ENCODE peak calls at places on chromosomes 16 and 17, in five cellular contexts. T is suprapubic skin, Y is esophagus muscularis mucosa, N is transverse colon, K is tibial nerve. M is an unnamed sample.

GRCh38 chr16:76579277-76579676 is 302.1 kb downstream of the CNTNAP4 start:
- DNase-seq in T (no peak), Y (no peak), N (no peak), K (no peak), M (no peak)

GRCh38 chr16:83143788-83144187 is 517.0 kb downstream of the CDH13 start:
- DNase-seq in T (no peak), Y (no peak), N (peak), K (no peak), M (no peak)

GRCh38 chr17:75979705-75980187 is 706 bp downstream of the TEN1 start:
- DNase-seq in T (peak), Y (no peak), N (no peak), K (no peak), M (no peak)

GRCh38 chr16:4795181-4795827 is at the start of gene SMIM22:
- DNase-seq in T (no peak), Y (no peak), N (peak), K (no peak), M (no peak)

GRCh38 chr16:85387171-85387507 is 226.0 kb upstream of the GSE1 start:
- DNase-seq in T (no peak), Y (no peak), N (no peak), K (peak), M (peak)

GRCh38 chr16:81645303-81645702 is 133.8 kb upstream of the PLCG2 start:
- DNase-seq in T (no peak), Y (no peak), N (peak), K (no peak), M (no peak)

GRCh38 chr16:23578096-23578830 is 17.9 kb downstream of the NDUFAB1 start:
- DNase-seq in T (no peak), Y (no peak), N (no peak), K (no peak), M (no peak)

GRCh38 chr17:49583226-49583625 is 7.6 kb downstream of the NXPH3 start:
- DNase-seq in T (peak), Y (no peak), N (no peak), K (no peak), M (no peak)

GRCh38 chr17:71709271-71709670 is 411.5 kb upstream of the SOX9 start:
- DNase-seq in T (no peak), Y (no peak), N (no peak), K (no peak), M (no peak)

GRCh38 chr16:22191966-22192260 is 14.2 kb upstream of the EEF2K start:
- DNase-seq in T (no peak), Y (no peak), N (peak), K (no peak), M (peak)

GRCh38 chr17:46742539-46743270 is 75.8 kb downstream of the WNT3 start:
- DNase-seq in T (no peak), Y (no peak), N (no peak), K (no peak), M (no peak)

GRCh38 chr17:51372345-51373004 is 112.1 kb downstream of the UTP18 start:
- DNase-seq in T (no peak), Y (no peak), N (peak), K (no peak), M (no peak)

GRCh38 chr16:24610421-24610765 is 71.0 kb downstream of the RBBP6 start:
- DNase-seq in T (no peak), Y (no peak), N (peak), K (no peak), M (peak)

GRCh38 chr17:40794466-40794865 is 5.3 kb downstream of the KRT28 start:
- DNase-seq in T (no peak), Y (no peak), N (no peak), K (no peak), M (no peak)

GRCh38 chr17:40796846-40797245 is 2.9 kb downstream of the KRT28 start:
- DNase-seq in T (no peak), Y (no peak), N (no peak), K (no peak), M (no peak)

GRCh38 chr17:40793800-40794199 is 6.0 kb downstream of the KRT28 start:
- DNase-seq in T (no peak), Y (no peak), N (no peak), K (no peak), M (no peak)

GRCh38 chr17:40791808-40792436 is 7.8 kb downstream of the KRT28 start:
- DNase-seq in T (no peak), Y (no peak), N (no peak), K (no peak), M (no peak)

GRCh38 chr17:40795019-40795667 is 4.6 kb downstream of the KRT28 start:
- DNase-seq in T (no peak), Y (no peak), N (no peak), K (no peak), M (no peak)
- TF ChIP-seq CTCF in T (no peak), Y (no peak), N (no peak), K (no peak), M (no peak)

GRCh38 chr17:77318021-77318420 is 177.3 kb downstream of the SEC14L1 start:
- DNase-seq in T (no peak), Y (no peak), N (peak), K (no peak), M (peak)
- TF ChIP-seq EP300 in T (no peak), Y (no peak), N (no peak), K (no peak), M (no peak)

DNA sequence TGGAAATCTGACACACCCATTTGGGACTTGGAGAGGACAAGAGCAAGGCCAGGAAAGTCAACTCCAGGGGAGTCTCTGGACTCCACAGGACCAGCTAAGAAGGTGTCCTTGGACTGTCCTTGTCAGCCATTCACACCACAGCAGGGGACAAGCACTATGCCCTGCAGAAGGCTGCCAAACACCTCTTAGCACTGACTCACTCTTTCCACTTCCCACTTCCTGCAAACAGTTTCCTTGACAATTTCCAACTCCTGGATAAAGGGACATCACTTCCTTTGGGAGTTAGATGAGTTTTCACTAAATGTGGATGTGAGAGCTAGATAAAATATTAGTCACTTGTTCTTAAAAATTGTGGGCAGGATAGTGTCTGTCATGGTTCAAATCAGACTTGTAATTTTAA is 37.8 kb upstream of the BCAR1 start:
- DNase-seq in T (no peak), Y (no peak), N (no peak), K (no peak), M (no peak)
- H3K4me3 ChIP-seq in T (no peak), Y (no peak), N (no peak), K (no peak), M (no peak)

GRCh38 chr17:42608692-42609181 is 437 bp downstream of the RETREG3 start:
- DNase-seq in T (no peak), Y (no peak), N (no peak), K (no peak), M (no peak)
- TF ChIP-seq CTCF in T (no peak), Y (no peak), N (no peak), K (no peak), M (no peak)

GRCh38 chr17:13537871-13538643 is 63.7 kb downstream of the HS3ST3A1 start:
- DNase-seq in T (no peak), Y (peak), N (no peak), K (no peak), M (no peak)
- TF ChIP-seq EP300 in T (no peak), Y (no peak), N (no peak), K (no peak), M (no peak)